ENCODE peak calls at places on chromosome 2, in four cellular contexts. Z is stomach, L is spleen, Q is SK-N-SH. U is an unnamed sample. For H3K4me1, the result is how much of the 10 kb centered on the place peaks cover.

GRCh38 chr2:199303814-199304213 is 153.9 kb downstream of the SATB2 start:
- DNase-seq in Z (no peak), L (no peak), Q (no peak), U (no peak)

GRCh38 chr2:229124126-229124525 is 147.0 kb downstream of the PID1 start:
- DNase-seq in Z (no peak), L (no peak), Q (no peak), U (no peak)

GRCh38 chr2:43212216-43212828 is 14.1 kb downstream of the ZFP36L2 start:
- DNase-seq in Z (no peak), L (no peak), Q (no peak), U (no peak)

GRCh38 chr2:11307764-11308415 is 36.5 kb downstream of the ROCK2 start:
- DNase-seq in Z (no peak), L (no peak), Q (no peak), U (no peak)

GRCh38 chr2:120442541-120442922 is 96.6 kb downstream of the INHBB start:
- DNase-seq in Z (no peak), L (no peak), Q (no peak), U (no peak)

GRCh38 chr2:120747281-120747680 is 11.6 kb downstream of the GLI2 start:
- DNase-seq in Z (no peak), L (no peak), Q (no peak), U (no peak)

GRCh38 chr2:237200462-237200861 is 114.8 kb downstream of the COPS8 start:
- DNase-seq in Z (no peak), L (no peak), Q (no peak), U (no peak)

GRCh38 chr2:154600931-154601494 is 97.5 kb upstream of the KCNJ3 start:
- DNase-seq in Z (no peak), L (no peak), Q (no peak), U (no peak)

GRCh38 chr2:235498556-235499305 is 4.9 kb downstream of the AGAP1 start:
- DNase-seq in Z (no peak), L (no peak), Q (peak), U (no peak)

GRCh38 chr2:62333961-62334360 is 138.0 kb downstream of the B3GNT2 start:
- DNase-seq in Z (no peak), L (no peak), Q (peak), U (no peak)

GRCh38 chr2:137964066-137964858 is at the start of gene HNMT:
- DNase-seq in Z (peak), L (no peak), Q (peak), U (peak)
- TF ChIP-seq POLR2AphosphoS5 in Z (no peak), L (peak), Q (no peak), U (peak)

GRCh38 chr2:74458957-74459290 is 686 bp downstream of the WBP1 start:
- DNase-seq in Z (no peak), L (peak), Q (peak), U (no peak)
- H3K4me1 ChIP-seq in Z (under half), L (half or more), Q (under half), U (under half)

DNA sequence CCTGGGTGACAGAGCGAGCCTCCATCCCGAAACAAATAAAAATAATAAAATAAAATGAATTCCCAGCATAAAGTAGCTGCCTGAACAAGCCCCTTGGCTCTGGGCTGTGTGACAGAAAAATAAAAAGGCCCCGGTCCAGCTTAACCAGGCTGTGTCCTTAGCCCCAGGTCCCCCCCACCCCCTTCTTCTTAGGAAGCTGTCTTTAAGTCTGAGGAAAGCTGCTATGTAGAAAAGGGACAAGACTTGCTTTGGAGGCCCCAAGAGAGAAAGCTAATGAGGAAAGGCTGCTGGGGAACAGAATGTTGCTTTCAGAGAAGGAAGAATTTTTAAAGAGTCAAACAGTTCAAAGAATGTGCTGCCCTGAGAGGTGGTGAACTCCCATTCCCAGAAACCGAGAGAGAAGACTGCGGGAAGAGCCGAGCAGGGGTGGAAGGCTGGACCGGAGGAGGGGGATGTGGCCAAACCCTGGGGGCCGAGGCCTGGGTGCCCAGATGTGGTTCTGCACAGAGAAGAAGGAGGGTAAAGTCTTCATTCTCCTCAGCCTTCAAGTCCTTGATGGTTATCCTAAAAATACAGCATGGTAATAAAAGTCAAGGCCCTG is 61.9 kb downstream of the CENPO start:
- DNase-seq in Z (no peak), L (peak), Q (no peak), U (no peak)
- TF ChIP-seq POLR2AphosphoS5 in Z (no peak), L (no peak), Q (no peak), U (peak)

GRCh38 chr2:116317111-116317510 is 1497.4 kb upstream of the DDX18 start:
- DNase-seq in Z (no peak), L (no peak), Q (no peak), U (no peak)
- H3K4me1 ChIP-seq in Z (under half), L (under half), Q (under half), U (under half)

DNA sequence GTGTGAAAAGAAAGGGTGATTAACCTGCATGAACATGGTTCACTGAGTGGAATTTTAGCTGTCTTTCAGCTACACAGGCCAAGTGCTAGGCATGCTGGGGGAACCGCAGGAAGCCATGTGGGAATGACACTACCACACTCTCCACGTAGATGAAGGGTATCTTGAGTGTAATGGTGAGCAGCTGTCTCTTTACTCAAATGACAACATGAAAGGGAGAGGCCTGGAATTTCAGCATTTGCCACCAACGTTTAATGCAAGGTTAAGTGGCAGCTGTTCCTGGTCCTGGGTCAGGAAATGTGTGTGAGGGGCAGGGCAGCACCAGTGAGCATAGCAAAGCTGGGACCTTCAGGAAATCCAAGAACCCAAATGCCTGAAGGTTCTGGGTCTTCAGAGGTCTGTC is 588.4 kb downstream of the SLC4A3 start:
- DNase-seq in Z (no peak), L (no peak), Q (no peak), U (no peak)
- TF ChIP-seq POLR2AphosphoS5 in Z (no peak), L (no peak), Q (no peak), U (no peak)

GRCh38 chr2:241064802-241065354 is 37.2 kb downstream of the MTERF4 start:
- DNase-seq in Z (no peak), L (no peak), Q (no peak), U (peak)
- H3K4me1 ChIP-seq in Z (under half), L (under half), Q (under half), U (under half)

DNA sequence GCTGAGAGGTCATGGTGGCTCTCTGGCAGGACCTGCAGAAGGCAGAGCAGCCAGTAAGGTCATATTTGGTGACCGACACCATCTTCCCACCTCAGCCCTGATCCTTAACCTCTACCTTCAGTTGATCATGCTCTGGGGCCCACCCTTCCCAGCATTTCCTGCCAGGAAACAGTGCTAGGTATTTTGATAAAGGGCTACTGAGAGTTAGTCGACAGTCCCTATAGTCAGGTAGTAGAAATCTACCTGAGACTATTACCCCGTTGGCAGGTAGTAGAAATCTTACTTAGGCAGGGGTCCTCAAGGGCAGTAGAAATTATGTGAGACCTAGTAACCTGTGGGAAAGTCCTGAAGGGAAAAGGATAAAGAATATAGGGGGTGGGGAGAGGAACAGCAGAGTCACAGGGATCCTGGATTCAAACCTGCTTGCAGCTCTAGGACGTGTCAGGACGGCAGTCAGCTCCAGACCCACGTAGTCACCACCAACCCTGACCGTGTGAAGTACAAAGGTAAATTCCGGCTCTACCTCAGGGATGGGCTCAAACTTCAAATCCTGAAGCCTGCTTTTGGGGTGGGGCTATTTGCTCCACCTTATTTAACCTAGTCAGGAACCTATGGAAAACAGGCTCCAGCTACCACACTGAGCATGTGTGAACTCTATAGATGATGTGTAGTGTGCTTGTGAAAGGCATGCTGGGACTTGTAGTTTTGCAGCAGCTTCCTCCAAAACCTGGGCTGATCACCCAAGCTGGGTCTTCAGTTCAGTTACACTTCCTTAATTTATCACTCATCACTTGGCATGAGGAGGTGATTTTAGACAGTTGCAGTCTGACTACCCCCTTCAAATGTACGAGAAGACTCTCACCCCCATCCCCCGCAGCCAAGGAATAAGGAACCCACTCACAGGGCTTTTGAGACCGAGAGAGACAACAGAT is at the start of gene DQX1:
- DNase-seq in Z (no peak), L (peak), Q (peak), U (no peak)
- TF ChIP-seq POLR2AphosphoS5 in Z (no peak), L (no peak), Q (no peak), U (no peak)

DNA sequence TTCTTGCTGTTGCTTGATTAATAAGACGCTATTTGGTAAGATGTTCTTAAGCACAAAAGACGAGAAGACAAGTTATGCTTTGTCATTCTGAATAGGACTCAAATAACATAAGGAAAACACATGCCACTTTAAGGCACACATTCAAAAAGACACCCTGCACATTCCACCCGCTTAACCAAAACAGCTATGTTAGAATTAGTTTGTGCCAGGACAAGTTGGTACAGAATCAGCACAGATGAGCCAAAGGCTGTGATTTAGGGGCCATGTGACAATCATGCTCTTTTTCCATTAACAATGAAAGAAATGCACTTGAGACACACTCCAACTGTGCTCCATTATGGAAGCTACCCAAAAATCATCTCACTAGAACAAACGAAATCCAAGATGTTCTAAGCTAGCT is 3.4 kb downstream of the STARD7 start:
- DNase-seq in Z (no peak), L (no peak), Q (no peak), U (peak)
- H3K4me1 ChIP-seq in Z (half or more), L (half or more), Q (under half), U (under half)

GRCh38 chr2:96859338-96859649 is 1.5 kb upstream of the ANKRD39 start:
- DNase-seq in Z (no peak), L (peak), Q (no peak), U (no peak)
- TF ChIP-seq POLR2AphosphoS5 in Z (no peak), L (peak), Q (no peak), U (no peak)